ENCODE peak calls at places on chromosomes 1 and 21, in eight cellular contexts. P, T, W, U, H, V, X and G are unnamed samples.

GRCh38 chr1:15409400-15410222 is at the start of gene EFHD2:
- DNase-seq in P (peak), T (no peak), W (peak), U (peak), H (peak), V (peak), X (peak), G (peak)

GRCh38 chr1:201266774-201267173 is 16.5 kb upstream of the PKP1 start:
- DNase-seq in P (peak), T (no peak), W (peak), U (no peak), H (no peak), V (no peak), X (no peak), G (peak)

GRCh38 chr21:44724166-44724565 is 12.8 kb upstream of the TSPEAR start:
- DNase-seq in P (no peak), T (no peak), W (no peak), U (no peak), H (no peak), V (peak), X (no peak), G (no peak)

GRCh38 chr1:217896490-217896889 is 265.3 kb downstream of the SPATA17 start:
- DNase-seq in P (no peak), T (no peak), W (no peak), U (no peak), H (no peak), V (no peak), X (no peak), G (no peak)

GRCh38 chr1:24981632-24982007 is 51.5 kb upstream of the RUNX3 start:
- DNase-seq in P (no peak), T (no peak), W (no peak), U (no peak), H (no peak), V (peak), X (no peak), G (no peak)

GRCh38 chr1:231631717-231632116 is 5.1 kb downstream of the DISC1 start:
- DNase-seq in P (no peak), T (no peak), W (peak), U (no peak), H (no peak), V (no peak), X (no peak), G (no peak)

GRCh38 chr21:32977216-32977615 is 48.5 kb upstream of the OLIG2 start:
- DNase-seq in P (no peak), T (no peak), W (no peak), U (no peak), H (no peak), V (no peak), X (no peak), G (no peak)

GRCh38 chr21:29423051-29423450 is 124.3 kb downstream of the BACH1 start:
- DNase-seq in P (no peak), T (no peak), W (no peak), U (no peak), H (no peak), V (no peak), X (no peak), G (no peak)

GRCh38 chr1:212671342-212672031 is 28.2 kb downstream of the BATF3 start:
- DNase-seq in P (peak), T (no peak), W (peak), U (peak), H (no peak), V (no peak), X (peak), G (peak)

GRCh38 chr1:2801046-2801445 is 447 bp downstream of the TTC34 start:
- DNase-seq in P (no peak), T (no peak), W (no peak), U (no peak), H (peak), V (peak), X (no peak), G (no peak)

GRCh38 chr1:179229214-179230140 is at the start of gene ABL2:
- DNase-seq in P (peak), T (peak), W (no peak), U (peak), H (peak), V (peak), X (peak), G (peak)

GRCh38 chr1:218266356-218266755 is 18.7 kb upstream of the RRP15 start:
- DNase-seq in P (no peak), T (no peak), W (peak), U (no peak), H (no peak), V (no peak), X (no peak), G (no peak)

GRCh38 chr21:27094182-27094948 is 127.5 kb upstream of the ADAMTS5 start:
- DNase-seq in P (no peak), T (no peak), W (no peak), U (no peak), H (no peak), V (no peak), X (no peak), G (no peak)

GRCh38 chr1:228646717-228647522 is 88.4 kb upstream of the RHOU start:
- DNase-seq in P (peak), T (no peak), W (peak), U (peak), H (peak), V (no peak), X (peak), G (no peak)

GRCh38 chr1:44212355-44213221 is 683 bp upstream of the DMAP1 start:
- DNase-seq in P (no peak), T (no peak), W (no peak), U (no peak), H (no peak), V (no peak), X (no peak), G (no peak)

GRCh38 chr1:219660666-219661463 is 48.0 kb upstream of the ZC3H11B start:
- DNase-seq in P (peak), T (peak), W (peak), U (peak), H (peak), V (peak), X (peak), G (peak)

GRCh38 chr1:18874600-18874999 is 15.1 kb upstream of the TAS1R2 start:
- DNase-seq in P (no peak), T (no peak), W (no peak), U (peak), H (no peak), V (peak), X (no peak), G (no peak)

GRCh38 chr1:186620951-186621350 is 59.3 kb downstream of the PTGS2 start:
- DNase-seq in P (no peak), T (no peak), W (peak), U (no peak), H (no peak), V (no peak), X (no peak), G (no peak)

GRCh38 chr1:3409737-3410434 is 44.6 kb upstream of the ARHGEF16 start:
- DNase-seq in P (peak), T (no peak), W (peak), U (peak), H (peak), V (no peak), X (peak), G (peak)

GRCh38 chr1:163069142-163069541 is at the start of gene RGS4:
- DNase-seq in P (peak), T (peak), W (peak), U (peak), H (peak), V (no peak), X (peak), G (peak)

DNA sequence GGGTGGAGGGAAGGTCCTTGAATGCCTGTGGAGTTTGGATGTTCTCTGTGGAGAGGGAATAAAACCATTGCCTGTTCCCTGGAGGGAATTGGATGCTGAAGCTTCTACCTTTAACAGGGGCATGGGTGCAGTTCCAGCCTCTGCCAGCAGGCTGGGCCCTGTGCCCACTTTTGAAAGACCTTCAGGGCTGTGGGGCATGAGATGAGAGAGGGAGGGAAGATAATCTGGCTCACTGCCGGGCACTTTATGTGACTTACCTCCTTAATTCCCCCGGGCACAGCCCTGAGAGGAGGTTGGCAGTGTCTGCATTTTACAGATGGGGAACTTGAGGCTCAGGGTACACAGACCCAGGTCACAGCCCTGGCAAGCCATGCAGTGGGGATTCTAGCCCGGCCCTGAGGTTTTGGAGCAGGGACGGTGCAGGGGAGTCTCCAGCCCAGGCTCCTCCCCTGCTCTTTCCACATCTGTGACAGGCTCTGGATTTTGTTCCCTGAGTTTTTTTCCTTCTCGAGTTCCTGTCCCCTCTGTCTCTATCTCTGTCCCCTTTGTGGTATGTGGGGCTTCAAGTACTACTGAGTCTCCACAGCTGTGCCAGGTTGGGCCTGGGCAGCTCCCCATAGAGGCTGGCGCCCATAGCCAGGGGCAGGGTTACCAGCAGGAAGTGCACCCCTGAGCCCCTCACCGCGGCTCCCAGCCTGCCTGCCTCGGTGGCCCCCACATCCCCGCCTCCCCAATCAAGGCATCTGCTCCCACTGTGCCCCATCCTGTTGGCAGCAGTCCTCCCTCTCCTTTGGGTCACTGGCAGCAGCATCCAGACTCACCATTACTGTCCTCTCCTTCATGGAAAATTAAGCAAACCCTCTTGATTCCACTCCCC is 14.0 kb upstream of the THEMIS2 start:
- DNase-seq in P (peak), T (peak), W (peak), U (peak), H (peak), V (peak), X (peak), G (peak)
- TF ChIP-seq POLR2A in P (no peak), T (no peak), W (peak), U (no peak), H (no peak), V (no peak), X (no peak), G (no peak)

GRCh38 chr1:116531917-116532316 is 38.9 kb downstream of the CD58 start:
- DNase-seq in P (no peak), T (no peak), W (no peak), U (no peak), H (no peak), V (no peak), X (no peak), G (no peak)
- TF ChIP-seq POLR2A in P (no peak), T (no peak), W (no peak), U (no peak), H (no peak), V (no peak), X (no peak), G (no peak)

GRCh38 chr1:221794079-221794670 is 52.3 kb upstream of the DUSP10 start:
- DNase-seq in P (no peak), T (no peak), W (peak), U (no peak), H (no peak), V (no peak), X (no peak), G (no peak)
- TF ChIP-seq POLR2A in P (no peak), T (no peak), W (no peak), U (no peak), H (no peak), V (no peak), X (no peak), G (no peak)

GRCh38 chr1:203281033-203281432 is 24.3 kb upstream of the BTG2 start:
- DNase-seq in P (peak), T (no peak), W (peak), U (no peak), H (no peak), V (no peak), X (no peak), G (peak)

GRCh38 chr1:203283597-203283996 is 21.7 kb upstream of the BTG2 start:
- DNase-seq in P (no peak), T (no peak), W (no peak), U (no peak), H (no peak), V (no peak), X (no peak), G (no peak)

GRCh38 chr1:203280061-203280460 is 25.3 kb upstream of the BTG2 start:
- DNase-seq in P (no peak), T (no peak), W (no peak), U (no peak), H (no peak), V (no peak), X (no peak), G (no peak)

GRCh38 chr1:203282720-203283542 is 22.4 kb upstream of the BTG2 start:
- DNase-seq in P (no peak), T (no peak), W (no peak), U (no peak), H (no peak), V (no peak), X (no peak), G (no peak)

DNA sequence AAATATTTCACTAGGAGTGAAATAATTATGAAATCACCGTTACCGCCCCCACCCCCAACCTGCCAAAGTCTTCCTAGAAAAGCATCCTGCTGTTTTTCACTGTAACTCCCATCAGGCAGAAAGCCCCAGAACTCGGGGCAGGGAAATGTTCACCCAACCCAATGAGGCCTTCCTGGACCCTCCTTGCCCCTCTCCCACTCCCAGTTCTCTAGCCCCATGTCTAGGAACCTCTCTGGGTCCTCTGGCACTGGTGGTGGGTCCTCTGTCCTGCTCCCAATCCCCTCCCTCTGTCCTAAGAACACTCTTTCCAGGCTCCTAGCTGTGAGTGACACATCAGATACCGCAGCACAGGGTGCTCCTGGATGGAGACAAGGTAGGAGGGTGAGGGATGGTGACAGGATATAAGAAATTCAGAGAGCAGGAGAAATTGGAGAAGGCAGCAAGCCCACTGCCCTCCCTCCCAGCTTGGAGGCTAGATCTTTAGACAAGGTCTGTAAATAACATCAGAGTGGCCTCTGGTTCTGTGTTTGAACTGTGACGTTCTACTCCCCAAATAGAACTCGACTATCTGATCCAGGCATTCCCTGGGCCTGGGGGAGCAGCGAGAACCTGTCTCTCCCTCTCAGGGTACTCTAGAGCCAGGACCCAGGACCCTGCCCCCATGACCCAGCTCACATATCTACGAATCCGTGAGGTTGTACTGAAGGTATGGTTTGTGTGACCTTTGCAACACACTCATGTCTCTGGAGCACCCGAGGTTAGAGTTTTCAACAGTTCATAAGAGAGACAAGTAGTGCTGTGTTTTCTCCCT is 23.3 kb upstream of the BTG2 start:
- DNase-seq in P (no peak), T (no peak), W (no peak), U (no peak), H (no peak), V (no peak), X (no peak), G (no peak)
- TF ChIP-seq POLR2A in P (no peak), T (no peak), W (no peak), U (no peak), H (no peak), V (no peak), X (no peak), G (no peak)

GRCh38 chr1:81412954-81413353 is 387.8 kb upstream of the ADGRL2 start:
- DNase-seq in P (no peak), T (no peak), W (no peak), U (no peak), H (no peak), V (no peak), X (no peak), G (no peak)
- TF ChIP-seq POLR2A in P (no peak), T (no peak), W (no peak), U (no peak), H (no peak), V (no peak), X (no peak), G (no peak)

DNA sequence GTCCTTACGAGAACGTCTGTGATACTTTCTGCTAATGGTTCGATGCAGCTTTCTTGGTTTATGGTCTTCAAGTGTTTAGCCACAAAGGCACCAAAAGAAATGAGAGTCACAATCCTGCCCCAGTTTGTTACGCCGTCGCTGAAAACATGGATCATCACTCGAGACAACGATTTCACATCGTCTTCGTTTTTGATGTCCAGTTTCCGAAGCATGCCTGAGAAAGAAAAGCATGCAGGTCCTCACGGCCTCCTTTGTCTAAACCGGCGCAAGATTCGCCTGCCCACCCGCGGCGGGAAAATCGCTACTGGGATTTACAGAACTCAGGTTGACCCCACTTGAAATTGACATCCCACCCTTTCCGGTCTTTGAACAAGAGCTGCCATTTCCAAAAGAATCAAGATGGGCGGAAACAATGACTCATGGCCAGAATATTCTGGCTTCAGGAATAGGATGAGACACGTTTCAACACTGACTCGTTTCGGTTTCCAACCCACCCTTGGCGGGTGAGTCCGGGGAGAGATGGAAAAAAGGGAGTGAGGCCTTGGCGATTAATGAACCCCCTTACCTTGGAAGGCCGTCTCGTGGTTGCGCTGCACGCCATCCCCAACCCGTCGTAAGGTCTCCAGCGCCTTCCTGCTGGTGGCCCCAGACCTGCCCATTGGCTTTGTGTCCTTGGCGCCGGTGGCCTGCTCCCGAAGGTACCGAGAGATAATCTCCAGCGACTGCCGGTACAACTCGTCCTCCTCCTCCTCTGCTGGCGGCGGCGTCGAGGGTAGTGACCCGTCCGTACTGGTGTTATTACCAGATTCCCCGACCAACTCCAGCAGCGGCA is 916 bp downstream of the MCL1 start:
- DNase-seq in P (peak), T (no peak), W (peak), U (peak), H (peak), V (peak), X (peak), G (no peak)
- TF ChIP-seq POLR2A in P (no peak), T (no peak), W (no peak), U (peak), H (no peak), V (no peak), X (peak), G (no peak)

GRCh38 chr1:116514708-116515525 is 55.9 kb downstream of the CD58 start:
- DNase-seq in P (no peak), T (no peak), W (no peak), U (no peak), H (no peak), V (no peak), X (no peak), G (no peak)

GRCh38 chr1:116521186-116521585 is 49.6 kb downstream of the CD58 start:
- DNase-seq in P (no peak), T (no peak), W (peak), U (no peak), H (no peak), V (no peak), X (no peak), G (no peak)

GRCh38 chr1:116516631-116517030 is 54.2 kb downstream of the CD58 start:
- DNase-seq in P (no peak), T (no peak), W (no peak), U (no peak), H (no peak), V (no peak), X (no peak), G (no peak)

GRCh38 chr1:116515702-116516101 is 55.1 kb downstream of the CD58 start:
- DNase-seq in P (no peak), T (no peak), W (no peak), U (no peak), H (no peak), V (no peak), X (no peak), G (no peak)

GRCh38 chr1:116518400-116518799 is 52.4 kb downstream of the CD58 start:
- DNase-seq in P (no peak), T (no peak), W (no peak), U (no peak), H (no peak), V (no peak), X (no peak), G (no peak)
- TF ChIP-seq POLR2A in P (no peak), T (no peak), W (no peak), U (no peak), H (no peak), V (no peak), X (no peak), G (no peak)